ENCODE peak calls at places on chromosome 7, in seven cellular contexts. G is endodermal cell, S is tibial nerve, T is tibial artery, O is Peyer's patch, K is brain microvascular endothelial cell, Q is heart left ventricle. M is an unnamed sample.
A peak's percentile ranks its signal among the peaks of the same experiment; 100 is the strongest.

GRCh38 chr7:55128693-55129394 is 110.0 kb downstream of the EGFR start:
- DNase-seq in G (no peak), S (peak; percentile 66), T (no peak), O (no peak), K (peak; percentile 59), Q (peak; percentile 82), M (no peak)

GRCh38 chr7:152202056-152202455 is 176.6 kb downstream of the GALNT11 start:
- DNase-seq in G (no peak), S (no peak), T (no peak), O (no peak), K (no peak), Q (no peak), M (no peak)

GRCh38 chr7:41987-42386 is 150.4 kb upstream of the FAM20C start:
- DNase-seq in G (peak; percentile 24), S (no peak), T (no peak), O (peak; percentile 19), K (no peak), Q (no peak), M (no peak)

GRCh38 chr7:1679966-1680730 is 10.1 kb downstream of the ELFN1 start:
- DNase-seq in G (peak; percentile 29), S (no peak), T (peak; percentile 48), O (no peak), K (no peak), Q (no peak), M (no peak)

GRCh38 chr7:33471636-33472242 is 342.4 kb downstream of the BBS9 start:
- DNase-seq in G (no peak), S (no peak), T (no peak), O (no peak), K (no peak), Q (no peak), M (no peak)

GRCh38 chr7:130699686-130700085 is 13.3 kb upstream of the TSGA13 start:
- DNase-seq in G (no peak), S (no peak), T (no peak), O (no peak), K (no peak), Q (no peak), M (no peak)

GRCh38 chr7:152553671-152554317 is 118.0 kb upstream of the KMT2C start:
- DNase-seq in G (peak; percentile 74), S (no peak), T (no peak), O (no peak), K (no peak), Q (no peak), M (no peak)

GRCh38 chr7:138745189-138745588 is 44.0 kb upstream of the SVOPL start:
- DNase-seq in G (no peak), S (no peak), T (no peak), O (no peak), K (no peak), Q (no peak), M (no peak)

GRCh38 chr7:46990761-46991160 is 591.1 kb downstream of the TNS3 start:
- DNase-seq in G (no peak), S (no peak), T (no peak), O (no peak), K (peak; percentile 16), Q (no peak), M (no peak)

GRCh38 chr7:114150704-114151103 is 231.9 kb upstream of the PPP1R3A start:
- DNase-seq in G (no peak), S (no peak), T (no peak), O (no peak), K (no peak), Q (no peak), M (no peak)

GRCh38 chr7:6248581-6248980 is 23.8 kb downstream of the CYTH3 start:
- DNase-seq in G (no peak), S (no peak), T (no peak), O (no peak), K (peak; percentile 84), Q (no peak), M (no peak)

GRCh38 chr7:57407125-57407524 is 42.9 kb upstream of the ZNF716 start:
- DNase-seq in G (no peak), S (no peak), T (no peak), O (no peak), K (no peak), Q (no peak), M (no peak)

GRCh38 chr7:123271231-123271630 is 71.5 kb upstream of the SLC13A1 start:
- DNase-seq in G (no peak), S (no peak), T (no peak), O (no peak), K (peak; percentile 69), Q (no peak), M (no peak)

GRCh38 chr7:371779-372545 is 82.0 kb downstream of the FOXL3 start:
- DNase-seq in G (peak; percentile 51), S (peak; percentile 8), T (peak; percentile 62), O (peak; percentile 49), K (no peak), Q (peak; percentile 18), M (no peak)

GRCh38 chr7:41156268-41156667 is 546.6 kb downstream of the INHBA start:
- DNase-seq in G (no peak), S (no peak), T (no peak), O (no peak), K (no peak), Q (no peak), M (no peak)

GRCh38 chr7:5295039-5296014 is 12.6 kb downstream of the SLC29A4 start:
- DNase-seq in G (peak; percentile 66), S (no peak), T (no peak), O (no peak), K (no peak), Q (no peak), M (no peak)

GRCh38 chr7:129489491-129489890 is 12.8 kb upstream of the SMKR1 start:
- DNase-seq in G (no peak), S (no peak), T (no peak), O (no peak), K (peak; percentile 84), Q (no peak), M (no peak)

GRCh38 chr7:131604841-131605279 is 48.4 kb upstream of the PODXL start:
- DNase-seq in G (peak; percentile 82), S (no peak), T (no peak), O (no peak), K (peak; percentile 40), Q (no peak), M (no peak)

GRCh38 chr7:25720427-25720826 is 431.6 kb upstream of the NFE2L3 start:
- DNase-seq in G (no peak), S (no peak), T (no peak), O (no peak), K (peak; percentile 17), Q (no peak), M (no peak)

GRCh38 chr7:66800591-66800990 is 60.1 kb downstream of the RABGEF1 start:
- DNase-seq in G (no peak), S (no peak), T (no peak), O (no peak), K (no peak), Q (no peak), M (no peak)

GRCh38 chr7:96887426-96887825 is 117.9 kb upstream of the DLX6 start:
- DNase-seq in G (no peak), S (no peak), T (no peak), O (no peak), K (no peak), Q (no peak), M (no peak)

GRCh38 chr7:412313-412710 is 107.3 kb downstream of the PDGFA start:
- DNase-seq in G (peak; percentile 31), S (no peak), T (peak; percentile 37), O (peak; percentile 39), K (no peak), Q (peak; percentile 13), M (no peak)

GRCh38 chr7:73612598-73613269 is 11.6 kb downstream of the MLXIPL start:
- DNase-seq in G (peak; percentile 91), S (no peak), T (no peak), O (peak; percentile 84), K (peak; percentile 25), Q (no peak), M (no peak)

GRCh38 chr7:133436014-133436428 is 183.1 kb downstream of the EXOC4 start:
- DNase-seq in G (no peak), S (no peak), T (no peak), O (no peak), K (peak; percentile 91), Q (no peak), M (no peak)

GRCh38 chr7:23012797-23013714 is 874 bp downstream of the HYCC1 start:
- DNase-seq in G (peak; percentile 78), S (no peak), T (peak; percentile 68), O (peak; percentile 51), K (peak; percentile 18), Q (peak; percentile 46), M (peak; percentile 41)
- TF ChIP-seq CTCF in G (peak; percentile 35), S (no peak), T (no peak), O (no peak), K (peak; percentile 31), Q (no peak), M (no peak)

GRCh38 chr7:94396044-94396443 is 1.3 kb downstream of the COL1A2 start:
- DNase-seq in G (no peak), S (no peak), T (no peak), O (no peak), K (peak; percentile 68), Q (no peak), M (no peak)

GRCh38 chr7:94395141-94396041 is 696 bp downstream of the COL1A2 start:
- DNase-seq in G (peak; percentile 78), S (peak; percentile 30), T (peak; percentile 79), O (no peak), K (peak; percentile 82), Q (peak; percentile 41), M (peak; percentile 12)

GRCh38 chr7:94397721-94398120 is 3.0 kb downstream of the COL1A2 start:
- DNase-seq in G (no peak), S (no peak), T (no peak), O (no peak), K (no peak), Q (no peak), M (no peak)

GRCh38 chr7:94394399-94395140 is at the start of gene COL1A2:
- DNase-seq in G (peak; percentile 90), S (peak; percentile 66), T (peak; percentile 92), O (peak; percentile 64), K (peak; percentile 96), Q (peak; percentile 86), M (peak; percentile 9)

GRCh38 chr7:94396606-94397005 is 1.9 kb downstream of the COL1A2 start:
- DNase-seq in G (no peak), S (no peak), T (no peak), O (no peak), K (no peak), Q (no peak), M (no peak)
- H3K4me3 ChIP-seq in G (no peak overlapping the region), S (peak overlapping the region; percentile 66), T (peak overlapping the region; percentile 76), O (peak overlapping the region; percentile 45), K (peak overlapping the region; percentile 94), Q (peak overlapping the region; percentile 66), M (no peak overlapping the region)

GRCh38 chr7:76283254-76284159 is 19.0 kb upstream of the HSPB1 start:
- DNase-seq in G (no peak), S (no peak), T (no peak), O (no peak), K (no peak), Q (no peak), M (no peak)
- H3K27me3 ChIP-seq in G (peaks cover 51% of the 10 kb centered on the region), S (no peaks in the 10 kb centered on the region), T (no peaks in the 10 kb centered on the region), O (peaks cover 19% of the 10 kb centered on the region), K (peaks cover 34% of the 10 kb centered on the region), Q (peaks cover 6% of the 10 kb centered on the region), M (peaks cover 1% of the 10 kb centered on the region)

GRCh38 chr7:23685770-23686169 is 5.8 kb downstream of the FAM221A start:
- DNase-seq in G (no peak), S (no peak), T (no peak), O (no peak), K (no peak), Q (no peak), M (no peak)

GRCh38 chr7:23680417-23681405 is 712 bp downstream of the FAM221A start:
- DNase-seq in G (peak; percentile 92), S (peak; percentile 26), T (peak; percentile 79), O (peak; percentile 82), K (peak; percentile 24), Q (peak; percentile 66), M (peak; percentile 65)

GRCh38 chr7:23679898-23680416 is at the start of gene FAM221A:
- DNase-seq in G (peak; percentile 97), S (peak; percentile 72), T (peak; percentile 95), O (peak; percentile 97), K (peak; percentile 60), Q (peak; percentile 93), M (peak; percentile 86)
- TF ChIP-seq CTCF in G (peak; percentile 79), S (peak; percentile 84), T (peak; percentile 60), O (peak; percentile 82), K (peak; percentile 69), Q (peak; percentile 68), M (peak; percentile 70)

M was measured in GM06990.